ENCODE peak calls at places on chromosomes 5 and 9, in seven cellular contexts. I is choroid plexus epithelial cell, T is lower leg skin, E is mucosa of descending colon, B is H1, Q is IMR-90, Y is WERI-Rb-1. C is an unnamed sample.

GRCh38 chr5:93800988-93801811 is 59.8 kb upstream of the POU5F2 start:
- DNase-seq in E (no peak), T (no peak), Q (peak; percentile 64), I (peak; percentile 82), Y (peak; percentile 21), B (no peak), C (no peak)

GRCh38 chr9:35114921-35115341 is 731 bp downstream of the ATOSB start:
- DNase-seq in T (peak; percentile 73), Q (no peak), Y (peak; percentile 36), I (peak; percentile 40), E (peak; percentile 77), B (peak; percentile 54), C (peak; percentile 68)

GRCh38 chr9:16705121-16705604 is 165.3 kb downstream of the BNC2 start:
- DNase-seq in Y (no peak), I (peak; percentile 95), E (peak; percentile 53), B (peak; percentile 67), T (peak; percentile 73), Q (peak; percentile 97), C (peak; percentile 81)

GRCh38 chr5:11734369-11734768 is 169.9 kb downstream of the CTNND2 start:
- DNase-seq in E (no peak), T (no peak), I (no peak), Y (no peak), B (no peak), Q (no peak), C (no peak)

GRCh38 chr5:179623906-179624741 is 653 bp upstream of the HNRNPH1 start:
- DNase-seq in B (no peak), Q (peak; percentile 85), Y (no peak), E (no peak), T (no peak), I (peak; percentile 94), C (peak; percentile 34)

GRCh38 chr5:148482697-148483462 is 99.1 kb downstream of the FBXO38 start:
- DNase-seq in T (no peak), E (peak; percentile 36), B (peak; percentile 92), Q (peak; percentile 34), I (peak; percentile 69), Y (peak; percentile 48), C (peak; percentile 79)

GRCh38 chr5:12668564-12668963 is 764.3 kb upstream of the CTNND2 start:
- DNase-seq in B (no peak), Y (no peak), I (no peak), T (no peak), E (no peak), Q (no peak), C (no peak)

GRCh38 chr9:136656795-136657611 is 5.7 kb upstream of the EGFL7 start:
- DNase-seq in I (no peak), Y (no peak), B (peak; percentile 46), E (peak; percentile 25), Q (no peak), T (no peak), C (no peak)

GRCh38 chr5:81286059-81286617 is 15.2 kb upstream of the ZCCHC9 start:
- DNase-seq in Y (no peak), I (no peak), E (no peak), B (no peak), T (no peak), Q (no peak), C (no peak)

GRCh38 chr5:116573617-116574431 is 799 bp downstream of the SEMA6A start:
- DNase-seq in E (peak; percentile 64), Q (no peak), B (no peak), T (no peak), Y (peak; percentile 34), I (peak; percentile 34), C (peak; percentile 56)

GRCh38 chr9:69798737-69799136 is 21.9 kb upstream of the CFAP95 start:
- DNase-seq in E (no peak), B (no peak), Y (no peak), Q (peak; percentile 62), I (no peak), T (no peak), C (no peak)

GRCh38 chr5:66923922-66924321 is 272.7 kb downstream of the CD180 start:
- DNase-seq in Q (no peak), Y (no peak), B (no peak), I (no peak), T (no peak), E (no peak), C (no peak)

GRCh38 chr5:168931638-168932345 is 352.6 kb upstream of the PANK3 start:
- DNase-seq in I (peak; percentile 25), Q (no peak), Y (no peak), E (no peak), B (no peak), T (peak; percentile 35), C (no peak)

GRCh38 chr5:170273968-170274710 is 23.4 kb downstream of the LCP2 start:
- DNase-seq in T (no peak), Q (no peak), B (peak; percentile 66), E (no peak), I (peak; percentile 40), Y (no peak), C (no peak)

GRCh38 chr9:94198414-94198813 is 60.7 kb upstream of the ZNF169 start:
- DNase-seq in B (no peak), Q (no peak), Y (no peak), E (no peak), T (no peak), I (no peak), C (no peak)

GRCh38 chr5:74736759-74737158 is 30.2 kb downstream of the GFM2 start:
- DNase-seq in Y (no peak), T (no peak), E (no peak), B (no peak), I (no peak), Q (no peak), C (no peak)

GRCh38 chr9:136576269-136576626 is 30.4 kb upstream of the NOTCH1 start:
- DNase-seq in Y (no peak), T (no peak), E (no peak), I (no peak), Q (peak; percentile 33), B (no peak), C (no peak)

GRCh38 chr5:1788200-1788599 is 11.4 kb downstream of the MRPL36 start:
- DNase-seq in Q (no peak), T (no peak), B (no peak), I (no peak), Y (no peak), E (no peak), C (no peak)

GRCh38 chr5:76256116-76256889 is 146.8 kb upstream of the IQGAP2 start:
- DNase-seq in I (peak; percentile 87), Q (peak; percentile 66), Y (peak; percentile 71), B (peak; percentile 60), T (peak; percentile 59), E (peak; percentile 55), C (peak; percentile 54)
- TF ChIP-seq CTCF in I (peak; percentile 78), Q (peak; percentile 65), Y (peak; percentile 88), B (peak; percentile 84), T (no peak), E (peak; percentile 43), C (peak; percentile 26)

GRCh38 chr5:102243213-102243612 is 52.9 kb downstream of the SLCO4C1 start:
- DNase-seq in T (no peak), Q (no peak), B (no peak), Y (no peak), I (no peak), E (no peak), C (no peak)

DNA sequence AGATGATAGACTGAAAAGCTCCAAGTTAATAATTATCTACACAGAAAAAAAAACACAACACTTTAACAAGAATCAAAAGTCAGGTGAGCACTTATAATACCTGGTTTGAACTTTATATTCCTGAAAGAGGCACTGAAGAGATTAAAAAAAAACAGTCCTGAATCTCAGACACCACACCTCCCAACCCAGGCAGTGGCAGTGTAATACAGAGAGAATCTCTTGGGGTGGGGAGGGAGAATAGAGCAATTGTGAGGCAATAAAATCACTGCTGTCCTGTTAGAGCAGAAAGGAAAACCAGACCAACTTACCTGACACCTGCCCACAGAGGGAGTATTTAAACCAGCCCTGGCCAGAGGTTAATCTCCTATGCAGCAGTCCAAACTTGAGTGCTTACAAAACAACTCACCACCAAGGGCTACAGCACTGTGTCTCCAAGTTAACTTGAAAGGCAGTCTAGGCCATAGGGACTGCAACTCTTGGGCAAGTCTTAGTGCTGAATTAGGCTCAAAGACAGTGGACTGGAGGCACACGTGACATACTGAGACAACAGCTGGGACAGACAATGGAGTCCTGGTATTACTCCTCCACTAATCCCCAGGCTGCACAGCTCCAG is 54.2 kb downstream of the SLCO4C1 start:
- DNase-seq in Y (peak; percentile 17), I (no peak), B (no peak), T (no peak), Q (no peak), E (no peak), C (no peak)
- TF ChIP-seq CTCF in Y (no peak), I (no peak), B (no peak), T (no peak), Q (no peak), E (no peak), C (no peak)

GRCh38 chr9:101736723-101737122 is 1.7 kb downstream of the GRIN3A start:
- DNase-seq in T (no peak), I (peak; percentile 13), B (peak; percentile 75), Y (no peak), E (no peak), Q (no peak), C (no peak)

GRCh38 chr9:101737165-101737704 is 1.2 kb downstream of the GRIN3A start:
- DNase-seq in Q (no peak), T (no peak), E (no peak), I (no peak), Y (peak; percentile 31), B (peak; percentile 49), C (no peak)

GRCh38 chr9:101739311-101739710 is 864 bp upstream of the GRIN3A start:
- DNase-seq in Q (no peak), Y (no peak), T (no peak), I (no peak), E (no peak), B (no peak), C (no peak)

GRCh38 chr9:101738566-101739183 is at the start of gene GRIN3A:
- DNase-seq in T (no peak), I (no peak), Y (peak; percentile 84), B (no peak), Q (no peak), E (peak; percentile 56), C (peak; percentile 57)

DNA sequence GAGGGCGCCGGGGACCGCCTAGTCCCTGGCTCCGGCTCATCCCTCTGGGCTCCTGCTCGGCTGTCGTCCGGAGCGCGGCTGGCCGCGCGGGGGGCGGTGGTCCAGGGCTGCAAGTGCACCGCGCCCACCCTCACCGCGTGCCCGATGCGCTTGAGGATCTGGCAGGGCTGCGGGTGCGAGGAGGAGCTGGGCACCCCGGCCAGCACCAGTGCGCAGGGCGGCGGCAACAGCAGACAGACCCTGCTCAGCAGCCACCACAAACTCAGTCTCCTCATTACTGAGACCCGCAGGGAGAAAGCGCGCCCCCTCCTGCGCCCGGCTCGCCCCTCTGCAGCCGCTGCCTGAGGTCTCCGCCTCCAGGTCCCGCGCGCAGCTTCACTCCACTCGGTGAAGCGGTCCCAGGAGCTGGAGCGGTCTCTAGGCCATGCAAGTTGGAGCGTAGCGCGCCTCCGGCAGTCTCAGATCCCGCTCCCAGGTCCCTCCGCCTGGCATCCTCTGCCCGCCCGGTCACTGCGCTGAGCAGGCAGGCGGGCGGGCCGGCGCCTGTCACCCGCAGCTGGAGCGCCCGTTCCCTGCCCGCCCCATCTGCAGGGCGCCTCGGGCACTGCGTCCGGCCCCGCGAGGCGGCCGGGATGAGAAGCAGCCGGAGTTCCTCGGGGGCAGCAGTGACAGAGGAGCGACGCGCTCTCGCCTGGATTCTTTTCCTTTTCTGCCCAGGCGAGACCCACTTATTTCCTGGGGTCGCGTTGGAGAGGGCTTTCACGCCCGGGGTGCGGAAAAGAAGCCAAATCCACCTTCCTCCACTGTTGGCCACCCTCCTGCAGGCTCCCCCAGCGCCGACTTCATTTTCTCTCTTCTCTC is 512 bp downstream of the GRIN3A start:
- DNase-seq in B (peak; percentile 69), Y (peak; percentile 53), E (peak; percentile 46), I (no peak), T (no peak), Q (no peak), C (peak; percentile 68)
- TF ChIP-seq CTCF in B (no peak), Y (peak; percentile 23), E (no peak), I (no peak), T (no peak), Q (no peak), C (no peak)

GRCh38 chr5:79924936-79925893 is 65.8 kb downstream of the MTX3 start:
- DNase-seq in I (peak; percentile 35), B (no peak), E (no peak), Q (peak; percentile 41), Y (peak; percentile 64), T (no peak), C (peak; percentile 22)
- TF ChIP-seq CTCF in I (peak; percentile 53), B (peak; percentile 64), E (no peak), Q (peak; percentile 46), Y (peak; percentile 84), T (no peak), C (no peak)